ENCODE peak calls at places on chromosome 2, in four cellular contexts. K is kidney, Y is prostate gland, F is psoas muscle. J is an unnamed sample.

GRCh38 chr2:241941691-241942301 is 72.3 kb downstream of the RTP5 start:
- DNase-seq in K (no peak), Y (no peak), F (no peak), J (no peak)

GRCh38 chr2:212099658-212100057 is 438.9 kb downstream of the ERBB4 start:
- DNase-seq in K (no peak), Y (no peak), F (no peak), J (no peak)

GRCh38 chr2:102062802-102063201 is 71.0 kb downstream of the IL1R2 start:
- DNase-seq in K (no peak), Y (no peak), F (no peak), J (peak)

GRCh38 chr2:38592951-38593350 is 9.8 kb downstream of the HNRNPLL start:
- DNase-seq in K (no peak), Y (no peak), F (no peak), J (no peak)

GRCh38 chr2:17309741-17310339 is 208.4 kb downstream of the RAD51AP2 start:
- DNase-seq in K (no peak), Y (peak), F (no peak), J (peak)

GRCh38 chr2:133480707-133481429 is 87.4 kb downstream of the NCKAP5 start:
- DNase-seq in K (no peak), Y (peak), F (no peak), J (no peak)

GRCh38 chr2:54402350-54402749 is 53.8 kb upstream of the SPTBN1 start:
- DNase-seq in K (peak), Y (no peak), F (peak), J (peak)

GRCh38 chr2:11566383-11566782 is 32.5 kb downstream of the GREB1 start:
- DNase-seq in K (peak), Y (no peak), F (peak), J (no peak)

GRCh38 chr2:88187927-88188326 is 17.8 kb downstream of the THNSL2 start:
- DNase-seq in K (no peak), Y (no peak), F (no peak), J (no peak)

GRCh38 chr2:45765007-45765767 is 113.7 kb downstream of the PRKCE start:
- DNase-seq in K (no peak), Y (no peak), F (no peak), J (no peak)

GRCh38 chr2:72037322-72037721 is 110.3 kb downstream of the CYP26B1 start:
- DNase-seq in K (no peak), Y (no peak), F (no peak), J (no peak)

GRCh38 chr2:43078781-43079755 is 147.3 kb downstream of the ZFP36L2 start:
- DNase-seq in K (peak), Y (no peak), F (no peak), J (no peak)

GRCh38 chr2:200405599-200406298 is 99.3 kb downstream of the SPATS2L start:
- DNase-seq in K (no peak), Y (peak), F (no peak), J (peak)

GRCh38 chr2:62309465-62310091 is 113.7 kb downstream of the B3GNT2 start:
- DNase-seq in K (no peak), Y (no peak), F (no peak), J (peak)

DNA sequence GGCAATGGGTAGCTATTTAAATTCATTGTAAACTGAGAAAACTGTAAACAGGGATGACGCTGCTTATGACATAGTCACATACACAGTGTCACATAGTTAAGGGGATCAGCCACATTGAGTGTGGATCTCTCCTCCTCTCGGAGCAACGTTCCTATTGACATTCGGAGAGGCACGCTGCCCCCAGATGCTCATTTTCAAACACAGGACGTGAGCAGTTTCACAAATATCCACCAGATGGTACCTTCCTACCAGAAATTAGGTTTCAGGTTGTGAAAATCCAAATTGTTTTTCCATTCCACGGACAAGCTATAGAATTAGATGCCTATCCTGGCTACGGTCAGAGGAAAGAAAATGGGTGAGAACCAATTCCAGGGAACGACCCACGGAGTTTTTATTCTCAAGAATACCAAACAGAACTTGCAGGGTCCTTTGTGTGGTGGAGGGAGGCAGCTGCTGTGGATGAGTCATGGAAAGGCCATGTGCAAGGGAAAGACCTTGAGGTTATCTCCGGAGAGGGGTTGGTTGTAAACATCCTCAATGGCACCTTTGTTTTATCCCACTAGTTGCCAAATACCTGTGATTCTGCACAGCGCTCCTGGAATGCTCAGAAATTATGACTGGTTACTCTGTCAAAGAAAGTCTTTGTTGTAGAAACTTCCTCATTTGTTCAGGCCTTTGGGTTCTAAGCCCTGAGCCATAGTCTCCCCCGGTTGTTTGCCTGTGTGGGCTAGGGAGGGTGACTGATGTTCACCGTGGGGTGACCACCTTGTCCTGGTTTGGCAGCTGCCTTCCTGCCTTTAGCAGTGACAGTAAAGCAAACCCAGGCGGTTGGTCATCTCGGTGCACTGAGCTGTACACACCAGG is 88.0 kb downstream of the ACTR3 start:
- DNase-seq in K (peak), Y (no peak), F (no peak), J (peak)
- TF ChIP-seq CTCF in K (peak), Y (no peak), F (peak), J (peak)

GRCh38 chr2:100941646-100942240 is 60.3 kb upstream of the RPL31 start:
- DNase-seq in K (no peak), Y (no peak), F (no peak), J (peak)
- H3K4me3 ChIP-seq in K (no peak), Y (no peak), F (no peak), J (no peak)

GRCh38 chr2:213285404-213285803 is 1.1 kb downstream of the SPAG16 start:
- DNase-seq in K (no peak), Y (no peak), F (no peak), J (no peak)

GRCh38 chr2:213281156-213281555 is 3.1 kb upstream of the SPAG16 start:
- DNase-seq in K (no peak), Y (no peak), F (no peak), J (peak)

GRCh38 chr2:213288913-213289700 is 4.8 kb downstream of the SPAG16 start:
- DNase-seq in K (no peak), Y (no peak), F (no peak), J (no peak)

GRCh38 chr2:213279961-213280360 is 4.3 kb upstream of the SPAG16 start:
- DNase-seq in K (no peak), Y (no peak), F (no peak), J (peak)

DNA sequence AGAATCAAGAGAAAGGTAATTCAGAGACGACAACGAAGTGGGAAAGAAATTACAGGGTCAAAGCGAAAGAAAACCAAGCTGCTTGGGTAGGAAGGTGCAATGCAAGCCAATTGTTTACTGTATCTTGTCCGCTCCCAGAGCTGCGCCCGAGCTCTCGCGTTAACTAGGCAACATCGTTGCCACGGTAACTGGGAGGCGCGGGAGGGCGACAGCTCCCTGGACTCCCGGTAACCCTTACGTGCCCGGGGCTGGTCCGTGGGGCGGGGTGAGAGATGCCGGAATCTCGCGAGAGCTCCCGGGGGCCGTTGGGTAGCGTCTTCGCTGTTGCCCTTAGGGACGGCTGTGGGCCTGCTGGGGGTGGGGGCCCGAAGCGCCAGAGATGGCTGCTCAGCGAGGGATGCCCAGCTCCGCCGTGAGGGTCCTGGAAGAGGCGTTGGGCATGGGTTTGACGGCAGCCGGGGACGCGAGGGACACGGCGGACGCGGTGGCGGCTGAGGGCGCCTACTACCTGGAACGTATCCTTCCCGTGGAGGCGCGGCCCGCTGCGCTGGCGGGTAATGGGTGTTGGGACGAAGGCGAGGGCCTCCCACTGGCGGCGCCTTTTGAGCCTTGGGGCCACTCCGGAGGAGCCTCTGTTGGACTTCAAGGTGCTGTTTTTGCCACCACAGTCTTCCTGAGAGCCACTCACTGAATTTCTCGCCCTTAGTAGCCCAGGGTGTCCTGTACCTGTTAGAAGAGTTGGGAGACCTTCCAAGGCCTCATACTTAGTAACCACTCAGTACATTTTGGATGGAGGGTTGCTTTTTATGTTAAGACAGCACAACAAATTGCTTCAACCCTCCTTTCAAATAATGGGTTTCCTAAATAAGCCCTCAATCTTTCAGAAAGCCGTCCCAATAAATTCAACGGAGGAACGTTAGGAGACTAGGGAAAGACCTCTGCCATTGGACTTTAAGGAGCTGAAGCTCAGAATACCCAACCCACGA is at the start of gene SPAG16:
- DNase-seq in K (peak), Y (peak), F (peak), J (peak)
- TF ChIP-seq CTCF in K (peak), Y (no peak), F (no peak), J (no peak)

GRCh38 chr2:152475982-152476381 is 141.0 kb downstream of the FMNL2 start:
- DNase-seq in K (no peak), Y (no peak), F (no peak), J (no peak)

GRCh38 chr2:152477347-152478092 is 142.5 kb downstream of the FMNL2 start:
- DNase-seq in K (no peak), Y (no peak), F (no peak), J (no peak)

GRCh38 chr2:152481881-152482280 is 146.9 kb downstream of the FMNL2 start:
- DNase-seq in K (no peak), Y (no peak), F (no peak), J (no peak)

GRCh38 chr2:152483276-152483996 is 148.5 kb downstream of the FMNL2 start:
- DNase-seq in K (no peak), Y (no peak), F (no peak), J (no peak)

DNA sequence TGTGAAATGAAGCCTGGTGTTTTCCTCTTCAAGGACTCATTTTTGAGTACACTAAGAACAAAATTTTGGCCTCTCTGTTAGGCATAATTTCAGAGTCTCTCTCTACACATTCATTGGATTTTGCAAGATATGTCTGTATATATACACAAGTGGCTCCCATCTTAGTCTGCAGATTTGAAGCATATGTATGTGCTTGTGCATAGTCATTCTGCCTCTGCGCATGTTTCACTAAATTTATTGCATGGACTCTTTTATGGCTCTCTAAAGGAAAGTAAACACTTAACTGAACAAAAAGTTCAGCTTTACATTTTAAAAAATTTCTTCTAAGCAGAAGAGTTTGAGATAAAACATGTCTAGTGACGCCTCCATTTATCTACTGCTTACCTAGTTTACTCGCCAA is 145.9 kb downstream of the FMNL2 start:
- DNase-seq in K (no peak), Y (no peak), F (no peak), J (no peak)
- H3K4me3 ChIP-seq in K (no peak), Y (no peak), F (no peak), J (no peak)

GRCh38 chr2:129934044-129934822 is 45.2 kb upstream of the RAB6C start:
- DNase-seq in K (no peak), Y (no peak), F (peak), J (no peak)

GRCh38 chr2:129935118-129935517 is 44.3 kb upstream of the RAB6C start:
- DNase-seq in K (no peak), Y (no peak), F (no peak), J (no peak)

GRCh38 chr2:129930451-129930850 is 49.0 kb upstream of the RAB6C start:
- DNase-seq in K (no peak), Y (no peak), F (peak), J (peak)

GRCh38 chr2:129936334-129936934 is 43.0 kb upstream of the RAB6C start:
- DNase-seq in K (no peak), Y (peak), F (no peak), J (no peak)
- TF ChIP-seq CTCF in K (peak), Y (peak), F (peak), J (no peak)